ENCODE peak calls at places on chromosomes 12 and 14, in eight cellular contexts. One of them, this sample, is unnamed.
A peak's percentile ranks its signal among the peaks of the same experiment; 100 is the strongest.

GRCh38 chr12:54660320-54660962 is 12.3 kb upstream of the DCD start:
- DNase-seq in amniotic stem cell: no peak
- DNase-seq in Ammon's horn: no peak
- DNase-seq in H4: no peak
- DNase-seq in putamen: no peak
- DNase-seq in CD8-positive, alpha-beta memory T cell: no peak
- DNase-seq in T1000: no peak
- DNase-seq in heart right ventricle: no peak
- DNase-seq in this sample: no peak

GRCh38 chr12:53325539-53326061 is 4.2 kb upstream of the AAAS start:
- DNase-seq in amniotic stem cell: no peak
- DNase-seq in Ammon's horn: peak; percentile 91
- DNase-seq in H4: no peak
- DNase-seq in putamen: peak; percentile 90
- DNase-seq in CD8-positive, alpha-beta memory T cell: no peak
- DNase-seq in T1000: no peak
- DNase-seq in heart right ventricle: no peak
- DNase-seq in this sample: no peak

GRCh38 chr12:79983969-79984629 is 49.2 kb upstream of the PPP1R12A start:
- DNase-seq in amniotic stem cell: no peak
- DNase-seq in Ammon's horn: no peak
- DNase-seq in H4: peak; percentile 8
- DNase-seq in putamen: no peak
- DNase-seq in CD8-positive, alpha-beta memory T cell: no peak
- DNase-seq in T1000: no peak
- DNase-seq in heart right ventricle: no peak
- DNase-seq in this sample: peak; percentile 9

GRCh38 chr14:33705521-33705920 is 245.4 kb downstream of the EGLN3 start:
- DNase-seq in amniotic stem cell: no peak
- DNase-seq in Ammon's horn: no peak
- DNase-seq in H4: no peak
- DNase-seq in putamen: no peak
- DNase-seq in CD8-positive, alpha-beta memory T cell: no peak
- DNase-seq in T1000: no peak
- DNase-seq in heart right ventricle: no peak
- DNase-seq in this sample: no peak

GRCh38 chr12:127063339-127064090 is 1203.5 kb upstream of the TMEM132C start:
- DNase-seq in amniotic stem cell: no peak
- DNase-seq in Ammon's horn: no peak
- DNase-seq in H4: no peak
- DNase-seq in putamen: no peak
- DNase-seq in CD8-positive, alpha-beta memory T cell: no peak
- DNase-seq in T1000: no peak
- DNase-seq in heart right ventricle: no peak
- DNase-seq in this sample: peak; percentile 68

GRCh38 chr12:94948232-94948810 is 55.2 kb downstream of the NDUFA12 start:
- DNase-seq in amniotic stem cell: no peak
- DNase-seq in Ammon's horn: no peak
- DNase-seq in H4: no peak
- DNase-seq in putamen: no peak
- DNase-seq in CD8-positive, alpha-beta memory T cell: no peak
- DNase-seq in T1000: no peak
- DNase-seq in heart right ventricle: no peak
- DNase-seq in this sample: no peak

GRCh38 chr12:116661341-116661740 is 76.5 kb downstream of the SPRING1 start:
- DNase-seq in amniotic stem cell: no peak
- DNase-seq in Ammon's horn: no peak
- DNase-seq in H4: no peak
- DNase-seq in putamen: no peak
- DNase-seq in CD8-positive, alpha-beta memory T cell: no peak
- DNase-seq in T1000: no peak
- DNase-seq in heart right ventricle: no peak
- DNase-seq in this sample: no peak

GRCh38 chr14:94498215-94498614 is 11.1 kb downstream of the SERPINA12 start:
- DNase-seq in amniotic stem cell: no peak
- DNase-seq in Ammon's horn: no peak
- DNase-seq in H4: no peak
- DNase-seq in putamen: no peak
- DNase-seq in CD8-positive, alpha-beta memory T cell: no peak
- DNase-seq in T1000: no peak
- DNase-seq in heart right ventricle: no peak
- DNase-seq in this sample: no peak

GRCh38 chr12:22626429-22626828 is 1.5 kb downstream of the ETNK1 start:
- DNase-seq in amniotic stem cell: peak; percentile 27
- DNase-seq in Ammon's horn: peak; percentile 47
- DNase-seq in H4: no peak
- DNase-seq in putamen: peak; percentile 15
- DNase-seq in CD8-positive, alpha-beta memory T cell: no peak
- DNase-seq in T1000: no peak
- DNase-seq in heart right ventricle: no peak
- DNase-seq in this sample: peak; percentile 23

GRCh38 chr14:36658091-36659009 is 3.3 kb upstream of the PAX9 start:
- DNase-seq in amniotic stem cell: no peak
- DNase-seq in Ammon's horn: no peak
- DNase-seq in H4: no peak
- DNase-seq in putamen: no peak
- DNase-seq in CD8-positive, alpha-beta memory T cell: no peak
- DNase-seq in T1000: no peak
- DNase-seq in heart right ventricle: no peak
- DNase-seq in this sample: no peak

GRCh38 chr12:123667771-123668170 is 3.1 kb upstream of the TCTN2 start:
- DNase-seq in amniotic stem cell: no peak
- DNase-seq in Ammon's horn: no peak
- DNase-seq in H4: no peak
- DNase-seq in putamen: no peak
- DNase-seq in CD8-positive, alpha-beta memory T cell: no peak
- DNase-seq in T1000: no peak
- DNase-seq in heart right ventricle: no peak
- DNase-seq in this sample: no peak

GRCh38 chr12:29264424-29264823 is 115.3 kb downstream of the FAR2 start:
- DNase-seq in amniotic stem cell: no peak
- DNase-seq in Ammon's horn: no peak
- DNase-seq in H4: no peak
- DNase-seq in putamen: no peak
- DNase-seq in CD8-positive, alpha-beta memory T cell: no peak
- DNase-seq in T1000: no peak
- DNase-seq in heart right ventricle: no peak
- DNase-seq in this sample: no peak

GRCh38 chr14:35279369-35279768 is 12.8 kb upstream of the PSMA6 start:
- DNase-seq in amniotic stem cell: no peak
- DNase-seq in Ammon's horn: no peak
- DNase-seq in H4: no peak
- DNase-seq in putamen: peak; percentile 19
- DNase-seq in CD8-positive, alpha-beta memory T cell: no peak
- DNase-seq in T1000: no peak
- DNase-seq in heart right ventricle: no peak
- DNase-seq in this sample: no peak

GRCh38 chr12:14654842-14655241 is 41.6 kb downstream of the GUCY2C start:
- DNase-seq in amniotic stem cell: no peak
- DNase-seq in Ammon's horn: no peak
- DNase-seq in H4: no peak
- DNase-seq in putamen: no peak
- DNase-seq in CD8-positive, alpha-beta memory T cell: no peak
- DNase-seq in T1000: no peak
- DNase-seq in heart right ventricle: no peak
- DNase-seq in this sample: no peak

GRCh38 chr12:62976110-62976640 is 41.2 kb upstream of the PPM1H start:
- DNase-seq in amniotic stem cell: no peak
- DNase-seq in Ammon's horn: no peak
- DNase-seq in H4: peak; percentile 19
- DNase-seq in putamen: no peak
- DNase-seq in CD8-positive, alpha-beta memory T cell: no peak
- DNase-seq in T1000: peak; percentile 45
- DNase-seq in heart right ventricle: no peak
- DNase-seq in this sample: no peak

GRCh38 chr12:71731439-71732356 is 23.0 kb upstream of the RAB21 start:
- DNase-seq in amniotic stem cell: no peak
- DNase-seq in Ammon's horn: no peak
- DNase-seq in H4: peak; percentile 34
- DNase-seq in putamen: no peak
- DNase-seq in CD8-positive, alpha-beta memory T cell: no peak
- DNase-seq in T1000: no peak
- DNase-seq in heart right ventricle: no peak
- DNase-seq in this sample: peak; percentile 32

GRCh38 chr12:97758102-97758501 is 295.5 kb downstream of the RMST start:
- DNase-seq in amniotic stem cell: no peak
- DNase-seq in Ammon's horn: no peak
- DNase-seq in H4: no peak
- DNase-seq in putamen: no peak
- DNase-seq in CD8-positive, alpha-beta memory T cell: no peak
- DNase-seq in T1000: no peak
- DNase-seq in heart right ventricle: no peak
- DNase-seq in this sample: no peak

This sample was measured in kidney tubule cell.